ENCODE peak calls at places on chromosome 21, in four cellular contexts. One of them, this sample, is unnamed.

GRCh38 chr21:34018185-34018584 is 55.2 kb upstream of the MRPS6 start:
- DNase-seq in posterior cingulate gyrus: no peak
- DNase-seq in pancreas: no peak
- DNase-seq in stimulated activated CD8-positive, alpha-beta memory T cell treated with anti-CD3 and anti-CD28 coated beads, Interleukin-2, amount 100 ng/mL, for 48 hours: no peak
- DNase-seq in this sample: no peak

GRCh38 chr21:15754640-15755039 is 24.9 kb downstream of the USP25 start:
- DNase-seq in posterior cingulate gyrus: no peak
- DNase-seq in pancreas: no peak
- DNase-seq in stimulated activated CD8-positive, alpha-beta memory T cell treated with anti-CD3 and anti-CD28 coated beads, Interleukin-2, amount 100 ng/mL, for 48 hours: no peak
- DNase-seq in this sample: no peak

GRCh38 chr21:42668620-42669019 is 15.2 kb downstream of the PDE9A start:
- DNase-seq in posterior cingulate gyrus: no peak
- DNase-seq in pancreas: no peak
- DNase-seq in stimulated activated CD8-positive, alpha-beta memory T cell treated with anti-CD3 and anti-CD28 coated beads, Interleukin-2, amount 100 ng/mL, for 48 hours: no peak
- DNase-seq in this sample: no peak

GRCh38 chr21:42315296-42315891 is at the start of gene TFF3:
- DNase-seq in posterior cingulate gyrus: no peak
- DNase-seq in pancreas: peak
- DNase-seq in stimulated activated CD8-positive, alpha-beta memory T cell treated with anti-CD3 and anti-CD28 coated beads, Interleukin-2, amount 100 ng/mL, for 48 hours: no peak
- DNase-seq in this sample: peak

GRCh38 chr21:45162115-45162514 is 87.7 kb downstream of the ADARB1 start:
- DNase-seq in posterior cingulate gyrus: no peak
- DNase-seq in pancreas: no peak
- DNase-seq in stimulated activated CD8-positive, alpha-beta memory T cell treated with anti-CD3 and anti-CD28 coated beads, Interleukin-2, amount 100 ng/mL, for 48 hours: no peak
- DNase-seq in this sample: no peak

GRCh38 chr21:15667010-15667409 is 62.8 kb upstream of the USP25 start:
- DNase-seq in posterior cingulate gyrus: no peak
- DNase-seq in pancreas: no peak
- DNase-seq in stimulated activated CD8-positive, alpha-beta memory T cell treated with anti-CD3 and anti-CD28 coated beads, Interleukin-2, amount 100 ng/mL, for 48 hours: no peak
- DNase-seq in this sample: no peak

GRCh38 chr21:20570824-20571232 is 427.4 kb upstream of the NCAM2 start:
- DNase-seq in posterior cingulate gyrus: no peak
- DNase-seq in pancreas: no peak
- DNase-seq in stimulated activated CD8-positive, alpha-beta memory T cell treated with anti-CD3 and anti-CD28 coated beads, Interleukin-2, amount 100 ng/mL, for 48 hours: no peak
- DNase-seq in this sample: no peak

GRCh38 chr21:45539046-45539795 is 3.0 kb downstream of the SLC19A1 start:
- DNase-seq in posterior cingulate gyrus: no peak
- DNase-seq in pancreas: no peak
- DNase-seq in stimulated activated CD8-positive, alpha-beta memory T cell treated with anti-CD3 and anti-CD28 coated beads, Interleukin-2, amount 100 ng/mL, for 48 hours: no peak
- DNase-seq in this sample: peak

GRCh38 chr21:40504825-40505224 is 342.1 kb downstream of the DSCAM start:
- DNase-seq in posterior cingulate gyrus: no peak
- DNase-seq in pancreas: no peak
- DNase-seq in stimulated activated CD8-positive, alpha-beta memory T cell treated with anti-CD3 and anti-CD28 coated beads, Interleukin-2, amount 100 ng/mL, for 48 hours: no peak
- DNase-seq in this sample: no peak

GRCh38 chr21:31043495-31043894 is 5.2 kb upstream of the KRTAP19-8 start:
- DNase-seq in posterior cingulate gyrus: no peak
- DNase-seq in pancreas: no peak
- DNase-seq in stimulated activated CD8-positive, alpha-beta memory T cell treated with anti-CD3 and anti-CD28 coated beads, Interleukin-2, amount 100 ng/mL, for 48 hours: no peak
- DNase-seq in this sample: no peak

GRCh38 chr21:29237110-29238051 is 61.3 kb upstream of the BACH1 start:
- DNase-seq in posterior cingulate gyrus: no peak
- DNase-seq in pancreas: no peak
- DNase-seq in stimulated activated CD8-positive, alpha-beta memory T cell treated with anti-CD3 and anti-CD28 coated beads, Interleukin-2, amount 100 ng/mL, for 48 hours: no peak
- DNase-seq in this sample: no peak

GRCh38 chr21:46035809-46036695 is 54.5 kb downstream of the COL6A1 start:
- DNase-seq in posterior cingulate gyrus: no peak
- DNase-seq in pancreas: peak
- DNase-seq in stimulated activated CD8-positive, alpha-beta memory T cell treated with anti-CD3 and anti-CD28 coated beads, Interleukin-2, amount 100 ng/mL, for 48 hours: no peak
- DNase-seq in this sample: no peak

GRCh38 chr21:42595281-42596187 is 57.9 kb upstream of the PDE9A start:
- DNase-seq in posterior cingulate gyrus: no peak
- DNase-seq in pancreas: no peak
- DNase-seq in stimulated activated CD8-positive, alpha-beta memory T cell treated with anti-CD3 and anti-CD28 coated beads, Interleukin-2, amount 100 ng/mL, for 48 hours: no peak
- DNase-seq in this sample: no peak

GRCh38 chr21:35508389-35508888 is 459.3 kb upstream of the RUNX1 start:
- DNase-seq in posterior cingulate gyrus: peak
- DNase-seq in pancreas: peak
- DNase-seq in stimulated activated CD8-positive, alpha-beta memory T cell treated with anti-CD3 and anti-CD28 coated beads, Interleukin-2, amount 100 ng/mL, for 48 hours: no peak
- DNase-seq in this sample: peak

GRCh38 chr21:40054403-40054802 is 187.2 kb downstream of the PCP4 start:
- DNase-seq in posterior cingulate gyrus: no peak
- DNase-seq in pancreas: peak
- DNase-seq in stimulated activated CD8-positive, alpha-beta memory T cell treated with anti-CD3 and anti-CD28 coated beads, Interleukin-2, amount 100 ng/mL, for 48 hours: no peak
- DNase-seq in this sample: peak

GRCh38 chr21:16532841-16533240 is 803.1 kb downstream of the USP25 start:
- DNase-seq in posterior cingulate gyrus: no peak
- DNase-seq in pancreas: no peak
- DNase-seq in stimulated activated CD8-positive, alpha-beta memory T cell treated with anti-CD3 and anti-CD28 coated beads, Interleukin-2, amount 100 ng/mL, for 48 hours: no peak
- DNase-seq in this sample: no peak

GRCh38 chr21:25879203-25879602 is 144.4 kb downstream of the GABPA start:
- DNase-seq in posterior cingulate gyrus: no peak
- DNase-seq in pancreas: no peak
- DNase-seq in stimulated activated CD8-positive, alpha-beta memory T cell treated with anti-CD3 and anti-CD28 coated beads, Interleukin-2, amount 100 ng/mL, for 48 hours: no peak
- DNase-seq in this sample: no peak

GRCh38 chr21:42609806-42610205 is 43.6 kb upstream of the PDE9A start:
- DNase-seq in posterior cingulate gyrus: no peak
- DNase-seq in pancreas: no peak
- DNase-seq in stimulated activated CD8-positive, alpha-beta memory T cell treated with anti-CD3 and anti-CD28 coated beads, Interleukin-2, amount 100 ng/mL, for 48 hours: peak
- DNase-seq in this sample: no peak

GRCh38 chr21:15651172-15651571 is 78.6 kb upstream of the USP25 start:
- DNase-seq in posterior cingulate gyrus: no peak
- DNase-seq in pancreas: no peak
- DNase-seq in stimulated activated CD8-positive, alpha-beta memory T cell treated with anti-CD3 and anti-CD28 coated beads, Interleukin-2, amount 100 ng/mL, for 48 hours: no peak
- DNase-seq in this sample: no peak

GRCh38 chr21:20388400-20388799 is 609.8 kb upstream of the NCAM2 start:
- DNase-seq in posterior cingulate gyrus: no peak
- DNase-seq in pancreas: no peak
- DNase-seq in stimulated activated CD8-positive, alpha-beta memory T cell treated with anti-CD3 and anti-CD28 coated beads, Interleukin-2, amount 100 ng/mL, for 48 hours: no peak
- DNase-seq in this sample: no peak

GRCh38 chr21:43913928-43914327 is 48.9 kb downstream of the AGPAT3 start:
- DNase-seq in posterior cingulate gyrus: no peak
- DNase-seq in pancreas: no peak
- DNase-seq in stimulated activated CD8-positive, alpha-beta memory T cell treated with anti-CD3 and anti-CD28 coated beads, Interleukin-2, amount 100 ng/mL, for 48 hours: no peak
- DNase-seq in this sample: peak

GRCh38 chr21:45750924-45751323 is 107.4 kb downstream of the PCBP3 start:
- DNase-seq in posterior cingulate gyrus: no peak
- DNase-seq in pancreas: no peak
- DNase-seq in stimulated activated CD8-positive, alpha-beta memory T cell treated with anti-CD3 and anti-CD28 coated beads, Interleukin-2, amount 100 ng/mL, for 48 hours: no peak
- DNase-seq in this sample: no peak

GRCh38 chr21:29318354-29318753 is 19.6 kb downstream of the BACH1 start:
- DNase-seq in posterior cingulate gyrus: no peak
- DNase-seq in pancreas: peak
- DNase-seq in stimulated activated CD8-positive, alpha-beta memory T cell treated with anti-CD3 and anti-CD28 coated beads, Interleukin-2, amount 100 ng/mL, for 48 hours: no peak
- DNase-seq in this sample: no peak

This sample was measured in left colon.